ENCODE peak calls at places on chromosomes 7 and 10, in five cellular contexts. O is brain microvascular endothelial cell, L is endodermal cell, M is breast epithelium, G is pancreas. F is an unnamed sample. For H3K27me3, the result is how much of the 10 kb centered on the place peaks cover.

GRCh38 chr10:22437620-22438588 is 92.6 kb downstream of the SPAG6 start:
- DNase-seq in G (no peak), M (peak), L (no peak), O (no peak), F (no peak)

GRCh38 chr7:55173671-55174070 is 154.9 kb downstream of the EGFR start:
- DNase-seq in O (no peak), G (no peak), M (no peak), L (no peak), F (no peak)

GRCh38 chr10:117740696-117741222 is 198.2 kb downstream of the EMX2 start:
- DNase-seq in O (no peak), L (no peak), G (no peak), M (no peak), F (no peak)

GRCh38 chr7:70693690-70694356 is 438.1 kb upstream of the GALNT17 start:
- DNase-seq in M (peak), O (peak), L (peak), G (peak), F (no peak)

GRCh38 chr10:102602272-102603045 is 41.8 kb upstream of the TRIM8 start:
- DNase-seq in M (no peak), O (no peak), G (no peak), L (no peak), F (no peak)

GRCh38 chr10:73653701-73654100 is 2.1 kb downstream of the SYNPO2L start:
- DNase-seq in G (no peak), M (no peak), O (peak), L (peak), F (no peak)

GRCh38 chr10:48215148-48215982 is 59.1 kb downstream of the FRMPD2 start:
- DNase-seq in G (no peak), O (peak), M (no peak), L (peak), F (no peak)

GRCh38 chr7:150753826-150754603 is 16.8 kb downstream of the GIMAP5 start:
- DNase-seq in O (no peak), M (no peak), G (no peak), L (peak), F (no peak)

GRCh38 chr10:122494833-122495232 is 33.5 kb downstream of the HTRA1 start:
- DNase-seq in L (no peak), G (no peak), M (no peak), O (peak), F (peak)

GRCh38 chr10:72883861-72884260 is 9.7 kb upstream of the OIT3 start:
- DNase-seq in L (no peak), O (no peak), G (no peak), M (no peak), F (no peak)

GRCh38 chr10:43479275-43479674 is 42.4 kb downstream of the ZNF487 start:
- DNase-seq in G (no peak), O (no peak), M (no peak), L (no peak), F (no peak)

GRCh38 chr10:21315321-21316220 is 209.9 kb downstream of the SKIDA1 start:
- DNase-seq in O (peak), M (peak), G (no peak), L (peak), F (peak)

GRCh38 chr10:32318476-32318896 is 28.5 kb downstream of the EPC1 start:
- DNase-seq in G (no peak), M (no peak), L (no peak), O (no peak), F (no peak)

GRCh38 chr10:110456523-110457091 is 41.1 kb upstream of the DUSP5 start:
- DNase-seq in O (peak), L (peak), G (no peak), M (peak), F (no peak)

GRCh38 chr7:15389073-15389472 is 172.7 kb downstream of the AGMO start:
- DNase-seq in G (no peak), M (no peak), L (no peak), O (no peak), F (no peak)

GRCh38 chr7:16801111-16801542 is 3.7 kb downstream of the AGR2 start:
- DNase-seq in G (no peak), L (no peak), M (no peak), O (peak), F (peak)

GRCh38 chr10:11724938-11725776 is 17.0 kb upstream of the ECHDC3 start:
- DNase-seq in O (peak), G (no peak), L (no peak), M (no peak), F (peak)

GRCh38 chr10:19815478-19816419 is 483 bp upstream of the PLXDC2 start:
- DNase-seq in O (peak), M (peak), G (peak), L (peak), F (peak)
- TF ChIP-seq CTCF in O (no peak), M (no peak), G (no peak), L (peak), F (no peak)

GRCh38 chr7:27187158-27187701 is 2.2 kb upstream of the HOXA11 start:
- DNase-seq in O (no peak), M (no peak), L (no peak), G (no peak), F (no peak)
- H3K27me3 ChIP-seq in O (half or more), M (half or more), L (half or more), G (half or more), F (half or more)

GRCh38 chr7:130943981-130944380 is 210.0 kb upstream of the KLF14 start:
- DNase-seq in G (no peak), O (no peak), M (no peak), L (no peak), F (no peak)
- H3K4me3 ChIP-seq in G (no peak), O (no peak), M (no peak), L (no peak), F (no peak)

DNA sequence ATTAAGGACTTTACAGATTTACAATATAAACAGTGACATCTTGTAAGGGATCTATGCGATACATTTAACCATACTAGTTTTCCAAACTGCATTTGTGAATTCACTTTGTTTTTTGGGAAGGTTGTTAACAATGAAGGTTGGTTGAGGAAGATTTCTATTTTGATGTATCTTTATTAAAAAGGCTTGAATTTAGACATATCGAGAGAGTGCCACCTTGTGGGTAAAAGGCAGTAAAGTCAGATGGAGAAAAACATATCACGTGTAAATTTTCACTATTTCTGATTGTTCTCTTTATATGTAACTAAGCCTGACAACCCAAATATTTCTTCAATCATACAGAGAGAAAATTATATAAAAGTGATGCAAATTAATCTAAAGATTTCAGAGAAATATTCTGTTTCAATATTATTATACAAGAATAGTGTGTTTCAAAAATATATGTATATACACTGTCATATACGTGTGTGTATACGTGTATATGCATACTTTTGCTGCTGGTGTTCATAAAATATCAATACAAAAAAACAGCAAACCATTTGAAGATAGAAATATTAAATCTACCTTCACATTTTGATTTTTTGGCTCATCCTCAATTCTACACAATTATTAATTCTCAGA is 988.6 kb downstream of the SORCS1 start:
- DNase-seq in O (no peak), L (no peak), M (no peak), G (no peak), F (no peak)
- TF ChIP-seq CTCF in O (peak), L (peak), M (no peak), G (peak), F (peak)

GRCh38 chr7:9391221-9391620 is 957.8 kb downstream of the NXPH1 start:
- DNase-seq in O (no peak), L (no peak), M (no peak), G (no peak), F (no peak)
- H3K27me3 ChIP-seq in O (under half), L (under half), M (under half), G (under half), F (under half)

GRCh38 chr10:93280699-93281366 is 201.3 kb downstream of the MYOF start:
- DNase-seq in G (no peak), L (peak), O (no peak), M (no peak), F (no peak)

GRCh38 chr10:93277360-93277759 is 203.7 kb downstream of the CYP26A1 start:
- DNase-seq in G (no peak), M (no peak), L (no peak), O (no peak), F (no peak)

GRCh38 chr10:93280121-93280698 is 201.9 kb downstream of the MYOF start:
- DNase-seq in L (no peak), G (no peak), O (no peak), M (no peak), F (no peak)

GRCh38 chr10:93281367-93281720 is 200.8 kb downstream of the MYOF start:
- DNase-seq in G (no peak), M (no peak), O (no peak), L (no peak), F (no peak)
- H3K4me3 ChIP-seq in G (no peak), M (no peak), O (no peak), L (peak), F (no peak)

GRCh38 chr10:123995082-123995460 is 98.3 kb downstream of the CHST15 start:
- DNase-seq in O (peak), L (no peak), M (no peak), G (peak), F (no peak)

GRCh38 chr10:123994417-123995081 is 98.8 kb downstream of the CHST15 start:
- DNase-seq in O (peak), M (peak), G (peak), L (peak), F (peak)

GRCh38 chr10:123997013-123997412 is 96.4 kb downstream of the CHST15 start:
- DNase-seq in G (no peak), O (no peak), M (no peak), L (no peak), F (no peak)

GRCh38 chr10:123996302-123996701 is 97.1 kb downstream of the CHST15 start:
- DNase-seq in M (no peak), L (no peak), O (no peak), G (no peak), F (no peak)

DNA sequence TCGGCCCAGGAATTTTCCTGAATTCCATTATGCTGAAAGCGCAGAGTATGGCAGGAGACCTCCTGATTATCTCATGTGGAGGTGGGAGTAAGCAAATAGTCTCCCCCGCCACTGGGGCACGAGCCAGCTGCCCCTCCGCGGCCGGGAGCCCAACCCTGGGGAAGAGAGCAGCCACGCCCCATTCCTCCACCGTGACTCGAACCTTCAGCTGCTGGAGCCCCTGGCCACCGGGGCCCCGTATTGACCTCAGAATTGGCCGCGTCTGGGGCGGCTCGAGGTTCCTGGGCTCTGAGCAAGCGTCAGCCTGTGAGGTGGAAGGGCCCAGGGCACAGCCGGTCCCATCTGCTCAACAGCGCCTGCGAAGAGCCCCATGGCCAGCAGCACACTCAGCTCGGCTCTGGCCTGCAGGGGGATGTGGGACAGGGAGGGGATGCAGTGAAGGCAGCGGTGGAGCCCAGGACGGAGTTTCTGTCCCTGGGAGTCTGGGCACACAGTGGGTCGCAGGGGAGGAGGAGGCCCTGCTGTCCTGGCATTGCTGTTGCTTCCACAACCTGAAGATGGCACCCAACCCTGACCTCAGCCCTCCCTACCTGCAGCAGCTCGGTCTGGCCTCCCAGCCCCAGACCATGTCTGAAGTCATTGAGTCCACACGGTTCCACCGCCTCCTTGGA is 97.8 kb downstream of the CHST15 start:
- DNase-seq in L (peak), G (peak), O (peak), M (peak), F (peak)
- TF ChIP-seq CTCF in L (peak), G (peak), O (peak), M (peak), F (peak)

GRCh38 chr10:49615213-49615612 is 1.4 kb downstream of the CHAT start:
- DNase-seq in M (no peak), L (peak), G (no peak), O (no peak), F (no peak)
- H3K27me3 ChIP-seq in M (half or more), L (half or more), G (under half), O (half or more), F (half or more)

GRCh38 chr10:119371704-119372663 is 164.6 kb downstream of the GRK5 start:
- DNase-seq in G (peak), O (peak), M (no peak), L (no peak), F (no peak)

GRCh38 chr10:119370046-119370770 is 162.8 kb downstream of the GRK5 start:
- DNase-seq in L (no peak), G (no peak), M (no peak), O (peak), F (peak)

GRCh38 chr10:119368991-119369869 is 161.9 kb downstream of the GRK5 start:
- DNase-seq in O (no peak), G (peak), M (no peak), L (no peak), F (no peak)

GRCh38 chr10:119368581-119368980 is 161.2 kb downstream of the GRK5 start:
- DNase-seq in M (no peak), G (no peak), O (no peak), L (no peak), F (no peak)

GRCh38 chr10:119370972-119371703 is 163.8 kb downstream of the GRK5 start:
- DNase-seq in G (no peak), O (peak), M (peak), L (no peak), F (peak)
- H3K4me3 ChIP-seq in G (no peak), O (peak), M (no peak), L (no peak), F (peak)

GRCh38 chr10:128530301-128530700 is 404.1 kb upstream of the MKI67 start:
- DNase-seq in O (no peak), L (no peak), M (no peak), G (no peak), F (no peak)
- TF ChIP-seq CTCF in O (no peak), L (peak), M (peak), G (no peak), F (no peak)

F was measured in AG04450.